ENCODE peak calls at places on chromosomes 6 and 20, in nine cellular contexts. J is uterus; W is GM04504; O is fibroblast of lung; S is iris pigment epithelial cell; H is endothelial cell; F is activated CD4-positive, alpha-beta T cell treated with anti-CD3 and anti-CD28 coated beads, Interleukin-2, amount 50 U/mL, for 1 hour; Y is foreskin keratinocyte; T is SW480. Z is an unnamed sample.

GRCh38 chr20:58228484-58229197 is at the start of gene ANKRD60:
- DNase-seq in F (peak), J (no peak), T (no peak), H (peak), O (peak), Y (no peak), W (no peak), S (peak), Z (no peak)

GRCh38 chr6:158819213-158819976 is at the start of gene EZR:
- DNase-seq in T (peak), F (peak), J (peak), S (peak), W (no peak), H (peak), Y (peak), O (peak), Z (peak)

GRCh38 chr6:116492331-116493067 is 18.9 kb upstream of the CALHM5 start:
- DNase-seq in Y (no peak), W (no peak), T (no peak), O (no peak), H (no peak), S (no peak), F (no peak), J (no peak), Z (no peak)

GRCh38 chr6:168711049-168711640 is 270.2 kb downstream of the SMOC2 start:
- DNase-seq in S (peak), H (no peak), F (no peak), W (no peak), T (no peak), J (no peak), Y (no peak), O (no peak), Z (no peak)

GRCh38 chr20:25512709-25513108 is 72.6 kb downstream of the NINL start:
- DNase-seq in H (no peak), S (no peak), W (no peak), Y (no peak), T (no peak), J (no peak), O (no peak), F (no peak), Z (no peak)

GRCh38 chr20:47315339-47315662 is 41.2 kb downstream of the ZMYND8 start:
- DNase-seq in F (no peak), J (no peak), O (peak), S (peak), T (no peak), Y (no peak), W (no peak), H (no peak), Z (no peak)

GRCh38 chr6:16494781-16495180 is 256.4 kb downstream of the GMPR start:
- DNase-seq in W (no peak), J (no peak), H (no peak), S (peak), F (no peak), T (peak), O (no peak), Y (no peak), Z (no peak)

GRCh38 chr6:163189609-163190008 is 224.9 kb upstream of the QKI start:
- DNase-seq in S (no peak), Y (no peak), F (no peak), O (no peak), T (no peak), H (no peak), W (no peak), J (no peak), Z (no peak)

GRCh38 chr6:42740725-42741124 is 5.2 kb downstream of the TBCC start:
- DNase-seq in O (no peak), W (no peak), J (no peak), H (no peak), T (no peak), F (no peak), Y (no peak), S (no peak), Z (no peak)

GRCh38 chr6:7758456-7758855 is 32.6 kb downstream of the BMP6 start:
- DNase-seq in J (no peak), F (no peak), O (peak), W (peak), H (no peak), S (peak), T (peak), Y (peak), Z (no peak)

GRCh38 chr20:36214684-36215256 is 21.5 kb upstream of the AAR2 start:
- DNase-seq in W (no peak), Y (no peak), J (no peak), S (peak), F (no peak), O (peak), H (no peak), T (peak), Z (no peak)

GRCh38 chr20:24724982-24725533 is 224.0 kb upstream of the CST7 start:
- DNase-seq in H (no peak), F (no peak), Y (no peak), O (no peak), W (no peak), J (no peak), T (no peak), S (no peak), Z (no peak)

GRCh38 chr6:129744201-129744879 is 34.4 kb upstream of the ARHGAP18 start:
- DNase-seq in O (peak), J (peak), F (no peak), H (no peak), Y (no peak), T (no peak), W (peak), S (peak), Z (no peak)

GRCh38 chr6:14450133-14451040 is 332.8 kb downstream of the CD83 start:
- DNase-seq in Y (no peak), W (no peak), O (peak), S (no peak), F (no peak), T (no peak), J (no peak), H (no peak), Z (no peak)

GRCh38 chr20:50292324-50293243 is 102.0 kb downstream of the CEBPB start:
- DNase-seq in H (no peak), O (peak), Y (no peak), T (peak), S (peak), J (peak), F (no peak), W (peak), Z (no peak)

GRCh38 chr6:90788781-90789180 is 201.9 kb upstream of the MAP3K7 start:
- DNase-seq in Y (no peak), H (no peak), W (no peak), O (no peak), S (no peak), J (no peak), T (no peak), F (no peak), Z (no peak)

GRCh38 chr6:34189806-34190503 is 44.1 kb upstream of the GRM4 start:
- DNase-seq in H (no peak), F (peak), S (no peak), T (no peak), O (no peak), W (no peak), J (no peak), Y (no peak), Z (no peak)

GRCh38 chr6:55069132-55069781 is 105.1 kb upstream of the HCRTR2 start:
- DNase-seq in J (no peak), W (peak), S (peak), T (peak), F (no peak), O (peak), H (peak), Y (peak), Z (peak)

GRCh38 chr6:166168616-166169548 is 1.2 kb upstream of the TBXT start:
- DNase-seq in S (no peak), J (no peak), O (no peak), T (peak), W (no peak), Y (no peak), F (no peak), H (peak), Z (no peak)

GRCh38 chr20:15487030-15487429 is 1086.2 kb downstream of the KIF16B start:
- DNase-seq in H (no peak), F (no peak), J (no peak), Y (no peak), O (no peak), W (no peak), S (no peak), T (no peak), Z (no peak)

Z was measured in iPS DF 6.9.